ENCODE peak calls at places on chromosomes 3 and 15, in nine cellular contexts. W is foreskin fibroblast, B is cardiac fibroblast, C is lower lobe of right lung, U is H9, Z is PC-9, X is WTC11, S is hepatocyte, H is heart left ventricle. F is an unnamed sample.

GRCh38 chr3:178517665-178518366 is 18.4 kb upstream of the KCNMB2 start:
- DNase-seq in C (no peak), Z (no peak), U (no peak), X (no peak), W (no peak), B (no peak), S (no peak), H (no peak), F (no peak)

GRCh38 chr3:127750226-127751031 is 71.9 kb downstream of the MGLL start:
- DNase-seq in S (no peak), Z (peak; percentile 84), X (no peak), H (no peak), C (no peak), U (no peak), W (peak; percentile 96), B (peak; percentile 73), F (peak; percentile 54)

GRCh38 chr15:78018968-78019644 is 58.4 kb downstream of the TBC1D2B start:
- DNase-seq in B (no peak), U (no peak), S (no peak), Z (peak; percentile 6), C (no peak), X (no peak), H (no peak), W (no peak), F (peak; percentile 61)

GRCh38 chr15:92665100-92665555 is 9.6 kb upstream of the FAM174B start:
- DNase-seq in S (peak; percentile 58), W (peak; percentile 2), Z (no peak), C (no peak), B (peak; percentile 87), X (no peak), H (no peak), U (no peak), F (no peak)

GRCh38 chr15:58565620-58566019 is 133.8 kb downstream of the LIPC start:
- DNase-seq in S (no peak), U (no peak), W (no peak), C (no peak), Z (no peak), H (no peak), B (no peak), X (no peak), F (no peak)

GRCh38 chr3:49803464-49804140 is 541 bp downstream of the INKA1 start:
- DNase-seq in Z (no peak), C (peak; percentile 58), X (peak; percentile 66), H (no peak), B (peak; percentile 64), U (peak; percentile 74), S (peak; percentile 71), W (peak; percentile 64), F (peak; percentile 58)

GRCh38 chr3:56980798-56981390 is 79.6 kb upstream of the SPATA12 start:
- DNase-seq in X (no peak), Z (peak; percentile 86), H (peak; percentile 74), C (no peak), B (peak; percentile 99), U (no peak), W (peak; percentile 98), S (peak; percentile 87), F (no peak)

GRCh38 chr15:99142562-99142961 is 37.7 kb downstream of the SYNM start:
- DNase-seq in Z (no peak), B (no peak), X (no peak), W (no peak), C (no peak), U (peak; percentile 24), S (no peak), H (no peak), F (no peak)

GRCh38 chr15:99708563-99708962 is 24.7 kb downstream of the LYSMD4 start:
- DNase-seq in H (peak; percentile 91), S (peak; percentile 64), U (no peak), B (peak; percentile 93), X (no peak), W (peak; percentile 97), Z (no peak), C (peak; percentile 85), F (no peak)

GRCh38 chr3:188687389-188687788 is 484.4 kb upstream of the TPRG1 start:
- DNase-seq in B (peak; percentile 44), X (peak; percentile 23), U (peak; percentile 50), W (peak; percentile 76), Z (peak; percentile 44), H (no peak), C (no peak), S (no peak), F (no peak)

GRCh38 chr3:67578416-67578815 is 76.0 kb downstream of the SUCLG2 start:
- DNase-seq in W (no peak), S (no peak), C (no peak), Z (no peak), B (peak; percentile 7), X (no peak), U (no peak), H (no peak), F (no peak)

GRCh38 chr3:24513463-24513862 is 18.8 kb upstream of the THRB start:
- DNase-seq in U (no peak), C (no peak), W (no peak), S (no peak), Z (no peak), B (no peak), H (no peak), X (no peak), F (no peak)

GRCh38 chr3:14902719-14903118 is 44.7 kb upstream of the NR2C2 start:
- DNase-seq in S (no peak), B (peak; percentile 9), H (peak; percentile 87), W (no peak), C (peak; percentile 59), U (no peak), X (no peak), Z (no peak), F (no peak)

GRCh38 chr3:179840985-179841384 is 188.1 kb downstream of the USP13 start:
- DNase-seq in S (peak; percentile 17), H (no peak), B (peak; percentile 45), U (no peak), W (peak; percentile 5), X (no peak), Z (no peak), C (no peak), F (no peak)

GRCh38 chr15:65042776-65043322 is 2.3 kb upstream of the SLC51B start:
- DNase-seq in C (no peak), S (no peak), W (peak; percentile 16), H (no peak), Z (no peak), U (no peak), B (no peak), X (no peak), F (no peak)

GRCh38 chr3:107674371-107674770 is 151.6 kb downstream of the BBX start:
- DNase-seq in H (no peak), U (no peak), X (no peak), Z (no peak), W (no peak), S (no peak), B (no peak), C (no peak), F (no peak)

GRCh38 chr3:29427266-29428103 is 146.6 kb downstream of the RBMS3 start:
- DNase-seq in H (peak; percentile 37), W (peak; percentile 57), S (no peak), X (no peak), Z (no peak), U (no peak), B (peak; percentile 76), C (no peak), F (no peak)
- TF ChIP-seq CTCF in H (no peak), W (no peak), S (no peak), X (no peak), Z (no peak), U (no peak), B (no peak), C (no peak), F (no peak)

GRCh38 chr3:53269888-53270880 is 14.4 kb upstream of the TKT start:
- DNase-seq in H (peak; percentile 92), Z (peak; percentile 99), W (peak; percentile 98), X (peak; percentile 60), S (peak; percentile 92), U (peak; percentile 95), B (peak; percentile 98), C (peak; percentile 93), F (no peak)
- TF ChIP-seq CTCF in H (peak; percentile 17), Z (no peak), W (no peak), X (no peak), S (no peak), U (no peak), B (no peak), C (no peak), F (no peak)

DNA sequence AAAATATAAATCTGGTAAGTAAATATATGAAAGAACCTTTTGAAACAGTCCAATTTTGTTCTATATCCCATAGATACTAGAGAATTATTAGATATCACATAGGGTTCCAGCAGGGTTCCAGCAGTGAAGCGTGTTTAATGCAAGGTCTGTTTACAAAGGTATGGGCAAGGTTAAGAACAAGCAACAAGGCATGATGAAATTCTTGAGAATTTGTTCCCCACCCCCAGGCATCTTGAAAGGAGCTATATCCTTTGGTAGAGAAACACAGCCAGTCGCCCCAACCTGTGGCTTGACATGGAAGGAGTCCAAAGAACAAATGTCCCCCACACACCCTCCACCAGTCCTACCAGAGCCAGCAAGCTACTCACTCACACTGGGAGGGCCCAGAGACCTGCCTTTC is 18.6 kb upstream of the FNDC3B start:
- DNase-seq in S (no peak), B (no peak), Z (no peak), C (no peak), X (no peak), U (no peak), W (no peak), H (no peak), F (no peak)
- TF ChIP-seq CTCF in S (no peak), B (no peak), Z (no peak), C (no peak), X (no peak), U (no peak), W (no peak), H (no peak), F (no peak)

GRCh38 chr3:40848411-40848810 is 323.7 kb downstream of the ZNF621 start:
- DNase-seq in H (no peak), U (no peak), B (no peak), W (no peak), Z (no peak), X (no peak), C (no peak), S (no peak), F (no peak)

GRCh38 chr3:40845447-40845846 is 320.7 kb downstream of the ZNF621 start:
- DNase-seq in H (no peak), U (no peak), B (no peak), S (no peak), W (no peak), Z (no peak), C (no peak), X (no peak), F (no peak)

GRCh38 chr3:40846466-40846865 is 321.7 kb downstream of the ZNF621 start:
- DNase-seq in X (no peak), C (no peak), U (no peak), S (no peak), W (no peak), H (peak; percentile 37), Z (no peak), B (no peak), F (no peak)

GRCh38 chr3:40845916-40846315 is 321.2 kb downstream of the ZNF621 start:
- DNase-seq in Z (no peak), X (no peak), U (no peak), H (no peak), B (no peak), W (no peak), C (no peak), S (no peak), F (no peak)

DNA sequence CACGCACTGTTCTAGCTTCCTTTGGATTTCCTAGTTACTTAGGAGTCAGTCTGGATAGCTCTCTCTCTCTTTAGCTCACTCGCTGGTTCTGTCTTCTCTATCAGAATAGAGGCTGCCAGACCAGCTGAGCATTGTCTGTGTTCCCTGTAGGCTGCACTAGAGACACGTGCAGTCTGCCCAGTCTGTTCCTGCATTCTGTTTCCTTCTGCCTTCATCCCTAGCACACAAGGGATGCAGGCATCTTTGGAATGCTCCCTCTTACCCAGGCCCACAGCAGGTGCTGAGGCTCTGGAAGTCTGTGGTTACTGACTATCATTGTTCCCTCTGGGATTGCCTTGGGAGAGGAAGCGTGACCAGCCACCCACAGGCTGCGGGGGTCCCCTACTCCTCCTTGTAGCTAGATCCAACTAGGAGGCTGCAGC is 322.8 kb downstream of the ZNF621 start:
- DNase-seq in Z (no peak), C (no peak), H (no peak), W (no peak), B (peak; percentile 60), U (peak; percentile 86), S (peak; percentile 62), X (peak; percentile 68), F (no peak)
- TF ChIP-seq CTCF in Z (no peak), C (no peak), H (peak; percentile 23), W (no peak), B (no peak), U (peak; percentile 37), S (peak; percentile 44), X (no peak), F (no peak)